ENCODE peak calls at places on chromosome 10, in six cellular contexts. W is activated naive CD4-positive, alpha-beta T cell treated with anti-CD3 and anti-CD28 coated beads, Interleukin-2, amount 10 ng/mL, durations not matched to agents 7 days and 5 days; N is WTC11; T is T follicular helper cell; R is neuronal stem cell; C is mesendoderm. H is an unnamed sample.

GRCh38 chr10:16612148-16612742 is 90.6 kb upstream of the C1QL3 start:
- DNase-seq in T (no peak), R (peak; percentile 73), W (peak; percentile 48), C (peak; percentile 71), N (peak; percentile 60), H (peak; percentile 56)

GRCh38 chr10:130875897-130876472 is 435.5 kb downstream of the TCERG1L start:
- DNase-seq in N (no peak), C (no peak), W (no peak), T (no peak), R (no peak), H (no peak)

GRCh38 chr10:124009616-124010015 is 83.8 kb downstream of the CHST15 start:
- DNase-seq in N (no peak), W (no peak), T (no peak), R (no peak), C (no peak), H (no peak)

GRCh38 chr10:19816420-19817250 is at the start of gene PLXDC2:
- DNase-seq in R (peak; percentile 44), W (no peak), N (peak; percentile 55), T (no peak), C (peak; percentile 88), H (peak; percentile 50)

GRCh38 chr10:47452495-47453434 is 31.1 kb downstream of the ANXA8 start:
- DNase-seq in R (no peak), W (no peak), T (no peak), N (no peak), C (peak; percentile 28), H (no peak)

GRCh38 chr10:63084690-63085377 is 48.3 kb upstream of the NRBF2 start:
- DNase-seq in R (no peak), W (no peak), C (no peak), N (no peak), T (no peak), H (peak; percentile 36)

GRCh38 chr10:124995605-124996004 is 53.7 kb downstream of the ZRANB1 start:
- DNase-seq in C (no peak), N (peak; percentile 6), W (no peak), R (no peak), T (no peak), H (no peak)

GRCh38 chr10:42941245-42941644 is 135.6 kb upstream of the RET start:
- DNase-seq in W (no peak), R (no peak), N (no peak), C (no peak), T (no peak), H (peak; percentile 44)

GRCh38 chr10:110355181-110355831 is 50.6 kb upstream of the SMNDC1 start:
- DNase-seq in T (no peak), W (no peak), R (no peak), N (no peak), C (no peak), H (no peak)

GRCh38 chr10:33055636-33056035 is 97.6 kb upstream of the ITGB1 start:
- DNase-seq in R (no peak), W (no peak), T (no peak), N (no peak), C (no peak), H (peak; percentile 59)

GRCh38 chr10:59079386-59080226 is 96.8 kb upstream of the PHYHIPL start:
- DNase-seq in R (no peak), C (no peak), W (no peak), T (no peak), N (no peak), H (peak; percentile 82)

GRCh38 chr10:1187855-1188555 is 131.8 kb downstream of the WDR37 start:
- DNase-seq in C (no peak), N (peak; percentile 3), R (no peak), T (no peak), W (no peak), H (no peak)

GRCh38 chr10:93180402-93181040 is 106.8 kb downstream of the CYP26A1 start:
- DNase-seq in W (no peak), R (no peak), C (no peak), T (no peak), N (no peak), H (no peak)

GRCh38 chr10:94683214-94684054 is at the start of gene CYP2C18:
- DNase-seq in R (no peak), T (no peak), W (no peak), C (no peak), N (no peak), H (no peak)

GRCh38 chr10:63596924-63597323 is 75.7 kb downstream of the REEP3 start:
- DNase-seq in C (no peak), N (no peak), T (no peak), R (no peak), W (no peak), H (no peak)